ENCODE peak calls at places on chromosomes 1 and 21, in four cellular contexts. S, P, A and M are unnamed samples.
A peak's percentile ranks its signal among the peaks of the same experiment; 100 is the strongest.

GRCh38 chr1:153663211-153663610 is 4.7 kb downstream of the SNAPIN start:
- DNase-seq in P (peak; percentile 20), A (no peak), S (no peak), M (no peak)

GRCh38 chr1:2232255-2232915 is 4.3 kb downstream of the SKI start:
- DNase-seq in S (no peak), P (no peak), A (no peak), M (no peak)

GRCh38 chr21:46361937-46362336 is 38.0 kb downstream of the PCNT start:
- DNase-seq in P (no peak), S (no peak), A (peak; percentile 20), M (no peak)

GRCh38 chr1:231196307-231196706 is 34.4 kb downstream of the TRIM67 start:
- DNase-seq in A (no peak), S (no peak), P (no peak), M (no peak)

GRCh38 chr1:62794047-62794446 is 10.1 kb downstream of the ATG4C start:
- DNase-seq in P (no peak), A (no peak), S (no peak), M (no peak)

GRCh38 chr1:16009030-16009460 is 5.0 kb downstream of the SRARP start:
- DNase-seq in P (peak; percentile 54), S (peak; percentile 82), A (peak; percentile 84), M (no peak)

GRCh38 chr1:20083178-20083944 is 13.4 kb downstream of the PLA2G5 start:
- DNase-seq in P (no peak), S (peak; percentile 17), A (no peak), M (no peak)

GRCh38 chr1:198648584-198648983 is 9.7 kb downstream of the PTPRC start:
- DNase-seq in A (no peak), S (no peak), P (no peak), M (no peak)

GRCh38 chr1:225891229-225891972 is 2.5 kb upstream of the LEFTY1 start:
- DNase-seq in A (no peak), P (no peak), S (peak; percentile 67), M (no peak)

GRCh38 chr1:118151312-118151937 is 33.6 kb downstream of the SPAG17 start:
- DNase-seq in S (peak; percentile 28), P (peak; percentile 66), A (peak; percentile 78), M (no peak)

GRCh38 chr1:111603979-111604378 is 15.6 kb upstream of the RAP1A start:
- DNase-seq in P (no peak), S (peak; percentile 55), A (no peak), M (no peak)

GRCh38 chr1:7420706-7421105 is 350.4 kb upstream of the VAMP3 start:
- DNase-seq in P (no peak), S (no peak), A (no peak), M (no peak)

GRCh38 chr1:27267153-27267552 is 32.7 kb downstream of the WDTC1 start:
- DNase-seq in P (no peak), A (no peak), S (peak; percentile 58), M (no peak)

GRCh38 chr1:87648720-87649119 is 320.0 kb downstream of the LMO4 start:
- DNase-seq in P (no peak), S (no peak), A (no peak), M (no peak)

GRCh38 chr1:180912211-180912800 is 391 bp upstream of the KIAA1614 start:
- DNase-seq in P (no peak), A (no peak), S (no peak), M (no peak)

GRCh38 chr1:241715956-241716355 is 63.9 kb downstream of the WDR64 start:
- DNase-seq in P (no peak), A (peak; percentile 28), S (no peak), M (no peak)

GRCh38 chr21:36729301-36729970 is 30.5 kb downstream of the SIM2 start:
- DNase-seq in A (no peak), S (no peak), P (no peak), M (no peak)
- TF ChIP-seq CTCF in A (no peak), S (no peak), P (no peak), M (no peak)

GRCh38 chr21:44907966-44908364 is 12.7 kb downstream of the ITGB2 start:
- DNase-seq in P (no peak), S (no peak), A (no peak), M (no peak)
- TF ChIP-seq CTCF in P (no peak), S (no peak), A (no peak), M (no peak)

DNA sequence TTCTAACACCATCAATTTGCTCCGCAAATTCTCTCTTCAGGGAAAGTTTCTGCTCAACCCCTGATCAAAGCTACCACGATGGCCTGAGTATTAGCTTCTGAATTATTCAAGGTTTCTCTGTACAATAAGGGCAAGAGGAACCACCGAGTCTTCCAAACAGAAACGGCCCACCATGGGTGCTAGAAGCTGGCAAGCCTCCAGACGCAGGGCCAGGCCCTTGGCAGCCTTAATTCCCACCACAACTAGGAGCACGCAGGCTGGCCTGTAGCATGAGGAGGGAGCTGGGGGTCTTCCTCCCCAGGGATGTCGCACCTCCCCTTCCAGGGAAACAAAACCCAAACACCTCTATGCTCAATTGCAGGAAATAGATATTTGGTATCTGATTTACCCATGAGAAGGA is 11.1 kb downstream of the RSPH1 start:
- DNase-seq in P (no peak), S (no peak), A (no peak), M (no peak)
- TF ChIP-seq CTCF in P (no peak), S (no peak), A (no peak), M (no peak)

GRCh38 chr1:184425449-184426277 is 38.8 kb downstream of the C1orf21 start:
- DNase-seq in P (peak; percentile 73), S (peak; percentile 85), A (no peak), M (no peak)
- TF ChIP-seq CTCF in P (no peak), S (peak; percentile 64), A (no peak), M (no peak)

DNA sequence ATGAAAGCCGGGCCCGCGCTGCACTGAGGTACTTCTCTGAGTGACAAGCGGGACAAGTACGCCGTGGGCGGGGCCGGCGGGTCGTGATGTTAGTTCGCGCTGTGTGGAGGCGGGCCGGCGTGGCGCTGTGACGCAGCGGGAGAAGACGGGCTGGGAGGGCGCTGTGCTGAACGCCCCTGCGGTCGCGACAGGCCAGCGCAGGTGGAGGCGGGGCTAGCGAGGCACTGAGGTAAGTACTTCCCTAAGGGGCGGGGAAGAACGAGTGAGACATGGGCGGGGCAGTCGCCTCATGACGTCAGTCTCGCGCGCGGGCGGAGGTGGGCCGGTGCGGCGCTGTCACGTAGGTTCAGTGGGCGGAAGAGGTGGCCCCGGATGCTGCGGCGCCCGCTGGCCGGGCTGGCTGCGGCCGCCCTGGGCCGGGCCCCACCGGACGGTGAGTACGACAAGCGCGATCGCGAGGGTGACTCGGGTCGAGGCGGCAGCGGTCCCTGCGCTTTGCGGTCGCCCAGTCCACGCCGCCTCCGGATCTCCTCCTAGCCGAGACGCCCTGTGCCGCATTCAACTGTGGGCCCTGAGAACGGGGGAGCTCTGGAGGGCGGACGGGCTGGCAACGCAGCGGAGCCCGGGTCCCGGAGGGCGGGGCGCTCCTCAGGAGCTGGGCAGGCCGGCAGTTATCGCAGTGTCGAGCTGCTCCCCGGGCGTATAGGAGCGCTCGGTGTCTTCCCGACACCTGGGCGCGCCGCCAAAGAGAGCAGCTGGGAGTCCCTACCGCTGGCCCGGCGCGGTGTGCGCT is at the start of gene GUK1:
- DNase-seq in P (peak; percentile 97), A (peak; percentile 99), S (peak; percentile 100), M (peak; percentile 98)
- TF ChIP-seq CTCF in P (peak; percentile 36), A (peak; percentile 48), S (peak; percentile 71), M (peak; percentile 35)

DNA sequence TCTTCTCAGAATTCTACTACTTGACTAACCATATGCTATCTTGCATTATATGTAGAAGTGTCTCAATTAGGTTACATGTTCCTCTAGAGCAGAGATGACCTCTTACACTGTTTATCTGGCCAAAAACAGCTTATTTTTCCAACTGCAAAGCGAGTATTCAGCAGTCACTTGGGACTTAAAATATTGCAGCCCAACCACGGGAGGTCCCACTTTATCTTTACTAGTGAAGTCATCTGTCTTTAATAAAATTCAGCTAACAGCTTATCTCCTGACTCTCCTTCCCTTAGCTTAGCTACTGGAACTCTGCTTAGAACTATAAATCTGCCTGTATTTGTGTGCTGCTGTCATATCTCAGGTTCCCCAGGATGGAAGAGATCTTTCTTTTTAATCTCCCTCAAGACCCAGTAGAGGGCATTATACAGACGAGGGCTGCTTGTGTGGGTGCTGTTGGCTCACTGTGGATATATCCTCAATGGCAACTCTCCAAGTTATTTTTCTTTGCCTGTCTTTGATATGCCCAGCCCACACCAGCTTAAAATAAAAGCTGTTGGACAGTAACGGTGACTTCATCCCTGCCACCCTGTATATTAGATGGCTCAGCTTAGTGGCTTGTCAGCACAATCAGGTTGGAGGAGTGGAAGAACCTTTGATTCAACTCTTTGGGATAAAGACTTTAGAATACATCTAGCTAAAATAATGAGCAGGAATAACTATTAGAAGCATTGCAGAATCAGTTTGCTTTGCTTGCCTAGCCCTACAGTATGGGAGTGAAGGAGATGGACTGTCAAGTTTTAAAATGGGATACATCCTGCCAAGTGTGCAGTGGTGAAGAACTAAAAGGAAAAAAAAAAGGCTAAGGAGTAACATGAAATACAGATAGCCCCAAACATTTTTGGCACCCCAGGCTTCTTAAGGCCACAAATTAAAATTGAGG is 9.6 kb downstream of the ENSA start:
- DNase-seq in A (peak; percentile 42), P (peak; percentile 88), S (no peak), M (no peak)
- TF ChIP-seq CTCF in A (peak; percentile 30), P (peak; percentile 40), S (peak; percentile 47), M (peak; percentile 53)

GRCh38 chr1:91791103-91791502 is 94.8 kb downstream of the TGFBR3 start:
- DNase-seq in A (no peak), S (no peak), P (no peak), M (peak; percentile 43)
- TF ChIP-seq CTCF in A (no peak), S (no peak), P (no peak), M (peak; percentile 42)

DNA sequence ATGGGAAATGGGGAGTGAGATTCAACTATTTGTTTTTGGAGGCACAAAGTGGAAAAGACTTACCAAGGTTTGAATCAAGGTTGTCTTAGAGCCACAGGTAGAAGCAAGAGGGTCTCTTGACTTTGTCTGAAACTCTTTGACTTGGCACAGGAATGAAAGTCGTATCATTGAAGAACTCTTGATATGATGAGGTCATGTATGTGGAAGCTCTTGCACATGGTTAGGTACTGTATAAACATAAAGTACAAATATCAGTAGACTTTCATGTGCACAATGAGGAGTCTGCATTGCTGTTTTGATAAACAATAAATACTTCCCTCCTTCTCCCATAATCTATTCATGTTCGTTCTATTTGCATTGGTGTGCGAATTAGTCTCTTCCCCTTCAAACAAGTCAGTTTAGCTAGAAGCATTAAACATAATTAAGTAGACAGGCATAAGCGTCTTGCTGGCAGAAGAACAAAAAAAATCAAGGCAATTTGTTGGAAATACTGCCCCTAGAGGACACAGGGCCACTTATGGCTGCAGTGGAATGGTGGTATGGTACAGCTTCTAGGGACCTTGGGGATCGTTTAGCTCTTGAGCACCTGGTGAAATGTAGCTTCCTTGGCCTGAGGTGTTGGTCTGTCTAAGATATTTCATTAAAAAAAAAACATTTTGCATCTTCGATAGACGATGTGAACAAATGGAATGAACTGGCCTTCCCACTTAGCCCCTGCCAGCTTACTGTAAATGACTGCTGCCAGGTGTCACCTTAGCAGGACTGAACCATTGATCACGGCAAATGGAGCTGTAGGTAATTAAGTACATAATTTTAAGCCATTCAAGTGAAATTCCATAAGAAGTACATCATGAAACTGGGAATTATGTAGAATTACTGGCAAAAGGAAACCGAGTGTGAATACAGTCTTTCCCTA is 218.0 kb upstream of the GALNT2 start:
- DNase-seq in S (no peak), A (no peak), P (peak; percentile 63), M (no peak)
- TF ChIP-seq CTCF in S (no peak), A (peak; percentile 34), P (peak; percentile 70), M (peak; percentile 78)

DNA sequence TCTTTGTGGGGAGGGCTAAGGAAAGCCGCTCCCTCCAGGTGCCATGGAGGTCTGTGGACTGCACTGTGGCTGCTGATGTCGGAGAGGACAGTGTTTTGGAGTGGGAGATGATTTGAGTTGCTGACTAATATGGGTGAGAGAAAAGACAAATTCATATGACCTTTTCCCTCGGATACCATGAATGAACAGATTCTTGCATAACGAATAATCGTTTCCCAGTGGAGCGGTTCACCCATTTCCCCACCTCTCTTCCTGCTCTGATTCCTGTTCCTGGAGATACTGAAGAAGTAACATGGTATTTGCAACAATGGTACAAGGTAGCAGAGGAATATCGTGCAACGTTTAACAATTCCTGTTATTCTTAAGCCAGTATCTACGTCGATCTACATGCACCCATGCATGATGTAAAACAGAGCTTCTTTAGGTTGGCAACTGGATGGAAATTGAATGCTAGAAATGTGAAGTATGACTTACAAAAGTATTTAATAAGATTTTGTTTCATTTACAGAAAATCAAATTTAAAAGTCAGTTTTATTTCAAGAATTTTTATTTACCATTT is 227.1 kb downstream of the TOMM20 start:
- DNase-seq in S (no peak), A (no peak), P (no peak), M (no peak)
- TF ChIP-seq CTCF in S (no peak), A (no peak), P (no peak), M (no peak)